ENCODE peak calls at places on chromosome 1, in four cellular contexts. T is K562, K is GM12891, M is HepG2. A is an unnamed sample.
A peak's percentile ranks its signal among the peaks of the same experiment; 100 is the strongest.

GRCh38 chr1:223500560-223501425 is 107.6 kb downstream of the CCDC185 start:
- DNase-seq in T (no peak), K (no peak), M (no peak), A (no peak)

GRCh38 chr1:91791103-91791502 is 94.8 kb downstream of the TGFBR3 start:
- DNase-seq in T (peak; percentile 53), K (no peak), M (peak; percentile 29), A (no peak)

GRCh38 chr1:198088360-198089071 is 68.3 kb upstream of the NEK7 start:
- DNase-seq in T (no peak), K (peak; percentile 7), M (peak; percentile 7), A (peak; percentile 1)

GRCh38 chr1:230743874-230744273 is 3.3 kb upstream of the CAPN9 start:
- DNase-seq in T (no peak), K (no peak), M (no peak), A (no peak)

GRCh38 chr1:179921472-179921871 is 33.1 kb upstream of the CEP350 start:
- DNase-seq in T (no peak), K (no peak), M (no peak), A (no peak)

GRCh38 chr1:27105018-27105417 is 49.9 kb downstream of the SLC9A1 start:
- DNase-seq in T (no peak), K (no peak), M (no peak), A (no peak)

GRCh38 chr1:56389813-56390539 is 189.4 kb downstream of the PLPP3 start:
- DNase-seq in T (no peak), K (no peak), M (no peak), A (no peak)

GRCh38 chr1:107559881-107560280 is 405.1 kb downstream of the VAV3 start:
- DNase-seq in T (no peak), K (no peak), M (no peak), A (no peak)

GRCh38 chr1:16625497-16626408 is 12.4 kb upstream of the NBPF1 start:
- DNase-seq in T (peak; percentile 49), K (no peak), M (no peak), A (no peak)

GRCh38 chr1:116465845-116466685 is 93.0 kb downstream of the ATP1A1 start:
- DNase-seq in T (no peak), K (no peak), M (peak; percentile 93), A (no peak)

GRCh38 chr1:212915245-212916091 is 34.9 kb upstream of the VASH2 start:
- DNase-seq in T (peak; percentile 60), K (no peak), M (peak; percentile 50), A (no peak)

DNA sequence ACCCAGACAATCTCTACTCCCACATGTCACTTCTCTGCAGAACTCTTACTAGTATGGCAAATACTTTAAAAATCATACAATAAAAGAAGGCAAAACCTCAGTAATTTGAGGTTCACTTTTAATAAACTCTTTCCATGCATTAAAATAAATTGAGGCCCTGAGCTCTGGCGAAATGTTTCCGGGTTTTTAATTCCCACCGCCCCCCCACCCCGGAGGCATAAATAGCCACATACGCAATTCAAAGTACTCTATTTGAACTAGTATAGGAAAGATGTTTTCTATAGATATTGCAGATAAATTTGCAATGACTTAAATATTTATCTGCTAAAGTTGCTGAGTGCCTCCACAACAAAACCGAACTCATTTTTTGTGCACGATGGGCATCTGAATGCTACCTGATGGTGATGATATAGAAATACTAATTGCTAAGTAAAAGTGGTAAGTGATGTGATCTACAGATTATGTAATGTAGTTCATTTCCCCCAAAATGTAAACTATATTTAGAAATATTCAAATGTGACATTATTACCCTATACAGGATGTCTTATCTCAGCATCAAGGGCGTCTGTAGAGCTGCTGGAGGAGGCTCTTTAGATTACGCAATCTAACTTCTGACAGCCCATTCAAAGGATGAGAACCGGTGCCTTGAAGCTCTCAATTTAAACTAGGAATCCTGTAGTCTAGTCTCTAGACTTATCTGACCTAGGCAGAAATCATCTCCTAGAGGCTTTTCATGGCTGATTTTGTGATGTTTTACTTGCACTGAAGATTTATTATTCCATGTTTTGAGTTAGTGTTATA is 8.6 kb downstream of the IRF2BP2 start:
- DNase-seq in T (peak; percentile 56), K (no peak), M (peak; percentile 64), A (no peak)
- TF ChIP-seq POLR2A in T (no peak), K (peak; percentile 31), M (no peak), A (peak; percentile 58)

GRCh38 chr1:84762664-84763063 is 72.4 kb upstream of the SSX2IP start:
- DNase-seq in T (no peak), K (no peak), M (no peak), A (no peak)
- TF ChIP-seq TAF1 in T (no peak), K (no peak), M (no peak), A (no peak)

GRCh38 chr1:25743164-25744139 is 56.5 kb upstream of the SELENON start:
- DNase-seq in T (no peak), K (no peak), M (no peak), A (no peak)

GRCh38 chr1:25742316-25742715 is 57.7 kb upstream of the SELENON start:
- DNase-seq in T (no peak), K (no peak), M (no peak), A (no peak)

GRCh38 chr1:25746299-25747045 is 53.5 kb upstream of the SELENON start:
- DNase-seq in T (no peak), K (no peak), M (no peak), A (no peak)

GRCh38 chr1:25744636-25745425 is 55.2 kb upstream of the SELENON start:
- DNase-seq in T (no peak), K (no peak), M (no peak), A (no peak)

DNA sequence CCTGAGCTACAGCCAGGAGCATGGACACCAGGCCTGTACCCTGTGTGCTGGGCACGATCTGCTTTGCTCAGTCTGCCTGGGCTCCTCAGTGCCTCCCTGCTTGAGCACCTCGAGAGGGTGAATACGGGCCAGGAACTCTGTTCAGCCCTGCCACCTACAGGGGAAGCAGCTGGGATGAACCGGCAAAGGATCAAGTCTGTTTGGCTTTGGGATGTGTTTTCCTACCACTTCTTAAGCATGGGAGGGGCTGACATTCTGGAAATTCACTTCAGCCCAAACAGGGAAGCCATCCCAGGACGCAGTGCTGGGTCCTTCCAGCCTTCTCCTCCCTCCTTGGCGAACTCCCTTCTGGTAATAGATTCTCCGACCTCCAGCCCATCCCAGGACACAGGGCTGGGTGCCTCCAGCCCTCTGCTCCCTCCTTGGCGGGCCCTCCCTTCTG is 55.8 kb upstream of the SELENON start:
- DNase-seq in T (no peak), K (no peak), M (no peak), A (no peak)
- TF ChIP-seq POLR2AphosphoS5 in T (no peak), K (no peak), M (no peak), A (no peak)

DNA sequence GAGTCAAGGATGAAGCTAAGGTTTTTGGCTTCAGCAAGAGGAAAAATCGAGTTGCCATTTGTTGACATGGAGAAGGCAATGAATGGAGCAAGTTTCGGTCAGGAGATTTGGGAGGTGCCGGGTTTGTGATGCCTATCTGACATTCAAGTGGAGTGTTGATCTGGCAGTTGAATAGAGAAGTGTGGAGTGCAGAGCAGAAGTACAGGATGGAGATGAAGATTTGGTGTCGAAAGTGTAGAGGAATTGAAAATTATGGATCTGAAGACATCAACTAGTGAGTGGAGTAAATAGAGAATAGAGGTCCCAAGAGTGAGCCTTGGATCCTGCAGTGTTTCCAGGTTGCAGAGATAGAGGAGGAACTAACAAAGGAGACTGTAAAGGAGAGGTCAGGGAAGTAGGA is 25.9 kb downstream of the CITED4 start:
- DNase-seq in T (no peak), K (no peak), M (no peak), A (no peak)
- TF ChIP-seq POLR2A in T (no peak), K (no peak), M (no peak), A (no peak)

DNA sequence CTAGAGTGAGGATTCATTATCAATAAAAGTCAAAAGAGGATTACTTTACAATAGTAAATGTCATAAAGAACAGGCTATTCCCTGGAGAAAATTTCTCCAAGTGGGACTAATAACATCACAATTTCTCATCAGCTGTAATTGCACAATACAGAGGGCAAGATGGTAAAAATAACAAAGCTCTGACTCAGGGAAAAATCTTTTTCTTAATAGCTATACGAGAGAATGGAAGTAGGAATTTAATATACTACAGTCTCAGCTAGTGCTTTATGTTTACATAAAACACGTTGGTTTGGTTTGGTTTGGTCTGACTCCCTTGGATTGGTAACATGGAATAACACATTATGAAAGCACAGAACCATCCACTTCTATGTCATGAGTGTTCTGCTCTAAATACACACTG is 397.6 kb downstream of the LRRIQ3 start:
- DNase-seq in T (no peak), K (no peak), M (no peak), A (no peak)
- TF ChIP-seq TAF1 in T (no peak), K (no peak), M (no peak), A (no peak)

GRCh38 chr1:151251656-151252470 is 2.7 kb upstream of the PSMD4 start:
- DNase-seq in T (peak; percentile 71), K (peak; percentile 51), M (peak; percentile 78), A (peak; percentile 50)

GRCh38 chr1:151255381-151255780 is 847 bp downstream of the PSMD4 start:
- DNase-seq in T (no peak), K (no peak), M (no peak), A (no peak)

GRCh38 chr1:151259351-151259750 is 4.8 kb downstream of the PSMD4 start:
- DNase-seq in T (no peak), K (no peak), M (no peak), A (no peak)

DNA sequence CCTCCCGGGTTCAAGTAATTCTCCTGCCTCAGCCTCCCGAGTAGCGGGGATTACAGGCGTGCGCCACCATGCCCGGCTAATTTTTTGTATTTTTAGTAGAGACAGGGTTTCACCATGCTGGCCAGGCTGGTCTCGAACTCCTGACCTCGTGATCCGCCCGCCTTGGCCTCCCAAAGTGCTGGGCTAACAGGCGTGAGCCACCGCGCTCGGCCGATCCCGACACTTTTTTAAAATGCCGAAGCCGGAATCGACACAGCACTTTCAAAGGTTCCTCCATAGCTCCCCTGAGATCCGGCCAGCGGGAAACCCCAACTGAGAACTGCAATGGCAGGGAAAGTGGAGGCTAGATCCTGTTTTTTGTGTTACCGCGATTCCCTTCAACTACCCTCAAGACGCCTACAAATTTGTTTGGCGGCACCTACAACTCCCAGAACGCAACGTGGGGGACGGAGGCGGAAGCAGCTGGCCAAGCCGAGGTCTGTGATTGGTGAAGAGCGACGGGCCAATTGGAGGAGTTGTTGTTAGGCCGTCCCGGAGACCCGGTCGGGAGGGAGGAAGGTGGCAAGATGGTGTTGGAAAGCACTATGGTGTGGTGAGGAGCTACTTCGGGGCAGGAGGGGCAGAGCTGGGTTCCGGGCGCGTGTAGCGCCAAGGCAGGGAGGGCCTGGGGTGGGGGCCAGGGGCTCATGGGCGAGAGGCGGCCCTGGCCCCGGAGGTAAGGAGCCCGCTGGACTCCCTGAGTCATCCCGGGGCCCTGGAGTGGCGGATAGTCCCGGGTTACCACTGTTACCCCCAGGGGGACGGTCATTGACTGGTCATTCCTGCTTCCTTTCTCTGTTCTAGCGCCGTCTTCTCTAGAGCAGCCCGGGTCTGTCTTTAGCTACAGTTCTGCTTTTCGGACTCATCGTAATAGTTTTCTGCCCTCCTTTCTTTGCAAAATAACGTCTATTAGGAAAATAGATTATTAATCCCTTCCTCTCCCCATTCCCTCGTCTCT is at the start of gene PSMD4:
- DNase-seq in T (peak; percentile 99), K (peak; percentile 97), M (peak; percentile 94), A (peak; percentile 99)
- TF ChIP-seq POLR2AphosphoS5 in T (peak; percentile 98), K (peak; percentile 94), M (peak; percentile 97), A (peak; percentile 95)

GRCh38 chr1:155185783-155186265 is 12.2 kb downstream of the TRIM46 start:
- DNase-seq in T (no peak), K (no peak), M (no peak), A (no peak)

GRCh38 chr1:155186266-155186954 is 12.8 kb downstream of the TRIM46 start:
- DNase-seq in T (no peak), K (no peak), M (no peak), A (no peak)

GRCh38 chr1:155183775-155184221 is 10.1 kb downstream of the TRIM46 start:
- DNase-seq in T (no peak), K (no peak), M (no peak), A (peak; percentile 5)

GRCh38 chr1:155184351-155184811 is 10.7 kb downstream of the TRIM46 start:
- DNase-seq in T (no peak), K (no peak), M (no peak), A (no peak)

GRCh38 chr1:155184835-155185782 is 11.5 kb downstream of the TRIM46 start:
- DNase-seq in T (no peak), K (peak; percentile 88), M (no peak), A (peak; percentile 88)
- TF ChIP-seq POLR2A in T (no peak), K (no peak), M (no peak), A (peak; percentile 43)

GRCh38 chr1:61004269-61005003 is 77.9 kb upstream of the NFIA start:
- DNase-seq in T (no peak), K (no peak), M (no peak), A (no peak)
- TF ChIP-seq TAF1 in T (no peak), K (no peak), M (no peak), A (no peak)

A was measured in GM12892.